ENCODE peak calls at places on chromosome 11, in nine cellular contexts. I is spleen, F is thoracic aorta, Y is psoas muscle, O is foreskin keratinocyte, S is body of pancreas, M is testis, L is heart left ventricle, U is IMR-90. K is an unnamed sample. For H3K4me1, the result is how much of the 10 kb centered on the place peaks cover.

GRCh38 chr11:61815790-61816735 is 740 bp downstream of the FADS1 start:
- DNase-seq in I (peak), F (peak), Y (peak), O (peak), S (peak), M (peak), L (peak), U (peak), K (peak)

GRCh38 chr11:39458481-39458880 is 2001.0 kb downstream of the LRRC4C start:
- DNase-seq in I (no peak), F (no peak), Y (no peak), O (no peak), S (no peak), M (no peak), L (no peak), U (no peak), K (no peak)

GRCh38 chr11:45110562-45110961 is 35.9 kb upstream of the PRDM11 start:
- DNase-seq in I (no peak), F (no peak), Y (no peak), O (peak), S (peak), M (peak), L (peak), U (peak), K (peak)

GRCh38 chr11:69691449-69691848 is 12.4 kb downstream of the FGF19 start:
- DNase-seq in I (peak), F (no peak), Y (no peak), O (peak), S (no peak), M (no peak), L (no peak), U (peak), K (no peak)

GRCh38 chr11:111627591-111627990 is 25.3 kb downstream of the SIK2 start:
- DNase-seq in I (no peak), F (no peak), Y (no peak), O (no peak), S (no peak), M (no peak), L (no peak), U (no peak), K (no peak)

GRCh38 chr11:116144387-116144958 is 628.3 kb downstream of the BUD13 start:
- DNase-seq in I (no peak), F (no peak), Y (no peak), O (no peak), S (no peak), M (no peak), L (no peak), U (no peak), K (peak)

GRCh38 chr11:73268671-73269271 is 3.4 kb upstream of the P2RY6 start:
- DNase-seq in I (no peak), F (no peak), Y (no peak), O (no peak), S (no peak), M (no peak), L (peak), U (no peak), K (peak)

GRCh38 chr11:15629690-15630321 is 515.1 kb downstream of the INSC start:
- DNase-seq in I (no peak), F (no peak), Y (no peak), O (peak), S (peak), M (peak), L (no peak), U (no peak), K (peak)

GRCh38 chr11:19816040-19816439 is 103.4 kb downstream of the NAV2 start:
- DNase-seq in I (no peak), F (peak), Y (no peak), O (no peak), S (peak), M (no peak), L (no peak), U (no peak), K (peak)

GRCh38 chr11:3855808-3856491 is 486 bp downstream of the STIM1 start:
- DNase-seq in I (peak), F (no peak), Y (peak), O (peak), S (no peak), M (peak), L (no peak), U (no peak), K (peak)

GRCh38 chr11:3857628-3858027 is 2.2 kb downstream of the STIM1 start:
- DNase-seq in I (no peak), F (no peak), Y (no peak), O (no peak), S (no peak), M (no peak), L (no peak), U (no peak), K (no peak)

GRCh38 chr11:3854977-3855807 is at the start of gene STIM1:
- DNase-seq in I (peak), F (peak), Y (peak), O (peak), S (peak), M (peak), L (peak), U (peak), K (peak)

GRCh38 chr11:3854660-3854976 is 846 bp upstream of the STIM1 start:
- DNase-seq in I (no peak), F (no peak), Y (no peak), O (peak), S (no peak), M (no peak), L (no peak), U (no peak), K (no peak)

GRCh38 chr11:3856856-3857553 is 1.5 kb downstream of the STIM1 start:
- DNase-seq in I (no peak), F (no peak), Y (no peak), O (no peak), S (no peak), M (no peak), L (no peak), U (no peak), K (no peak)
- H3K4me1 ChIP-seq in I (half or more), F (half or more), Y (half or more), O (under half), S (half or more), M (half or more), L (half or more), U (under half), K (under half)

DNA sequence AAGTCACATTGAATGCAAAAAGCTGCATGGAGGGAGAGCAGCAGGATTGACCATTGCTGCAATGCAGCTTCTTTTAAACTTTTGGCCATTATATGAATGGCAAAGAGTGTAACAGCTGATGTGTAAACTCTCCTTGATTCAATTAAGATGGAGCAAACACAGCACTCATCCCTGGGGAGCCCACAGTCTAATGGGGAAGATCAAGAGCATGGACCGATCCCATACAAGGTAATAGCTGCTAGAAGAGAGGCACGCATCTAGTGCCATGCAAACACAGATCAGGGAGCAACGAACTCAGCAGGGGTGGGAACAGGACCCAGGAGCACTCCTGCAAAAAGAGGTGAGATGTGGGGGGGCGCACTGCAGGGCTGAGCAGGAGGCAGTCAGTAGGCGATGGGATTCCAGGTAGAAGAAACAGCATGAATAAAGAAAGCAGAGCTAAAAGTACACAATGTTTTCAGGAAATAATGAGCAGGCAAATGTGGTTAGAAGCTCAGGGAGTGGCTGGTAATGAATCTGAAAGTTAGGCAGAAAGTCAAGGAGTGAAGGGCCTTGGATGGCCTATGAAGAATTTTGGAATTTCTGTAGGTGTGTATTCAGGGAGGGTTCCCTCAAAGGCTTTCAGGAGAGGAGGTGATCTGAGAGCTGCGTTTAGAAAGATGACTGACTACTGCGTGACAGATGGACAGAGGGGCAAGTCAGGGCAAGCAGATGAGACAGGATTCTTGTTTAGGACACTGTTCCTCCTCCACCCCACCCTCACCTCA is 17.2 kb upstream of the BMAL1 start:
- DNase-seq in I (no peak), F (no peak), Y (no peak), O (peak), S (no peak), M (no peak), L (no peak), U (no peak), K (peak)
- H3K27ac ChIP-seq in I (peak), F (no peak), Y (peak), O (peak), S (no peak), M (no peak), L (peak), U (peak), K (no peak)

GRCh38 chr11:118060879-118061278 is 16.0 kb upstream of the TMPRSS4 start:
- DNase-seq in I (no peak), F (no peak), Y (peak), O (no peak), S (no peak), M (no peak), L (peak), U (no peak), K (peak)

GRCh38 chr11:118058311-118059230 is 18.3 kb upstream of the TMPRSS4 start:
- DNase-seq in I (peak), F (no peak), Y (no peak), O (no peak), S (no peak), M (no peak), L (no peak), U (no peak), K (peak)

GRCh38 chr11:118060081-118060661 is 16.7 kb upstream of the TMPRSS4 start:
- DNase-seq in I (no peak), F (no peak), Y (no peak), O (no peak), S (no peak), M (no peak), L (no peak), U (no peak), K (peak)

GRCh38 chr11:118057424-118058145 is 19.3 kb upstream of the TMPRSS4 start:
- DNase-seq in I (no peak), F (no peak), Y (no peak), O (no peak), S (no peak), M (no peak), L (no peak), U (no peak), K (peak)

DNA sequence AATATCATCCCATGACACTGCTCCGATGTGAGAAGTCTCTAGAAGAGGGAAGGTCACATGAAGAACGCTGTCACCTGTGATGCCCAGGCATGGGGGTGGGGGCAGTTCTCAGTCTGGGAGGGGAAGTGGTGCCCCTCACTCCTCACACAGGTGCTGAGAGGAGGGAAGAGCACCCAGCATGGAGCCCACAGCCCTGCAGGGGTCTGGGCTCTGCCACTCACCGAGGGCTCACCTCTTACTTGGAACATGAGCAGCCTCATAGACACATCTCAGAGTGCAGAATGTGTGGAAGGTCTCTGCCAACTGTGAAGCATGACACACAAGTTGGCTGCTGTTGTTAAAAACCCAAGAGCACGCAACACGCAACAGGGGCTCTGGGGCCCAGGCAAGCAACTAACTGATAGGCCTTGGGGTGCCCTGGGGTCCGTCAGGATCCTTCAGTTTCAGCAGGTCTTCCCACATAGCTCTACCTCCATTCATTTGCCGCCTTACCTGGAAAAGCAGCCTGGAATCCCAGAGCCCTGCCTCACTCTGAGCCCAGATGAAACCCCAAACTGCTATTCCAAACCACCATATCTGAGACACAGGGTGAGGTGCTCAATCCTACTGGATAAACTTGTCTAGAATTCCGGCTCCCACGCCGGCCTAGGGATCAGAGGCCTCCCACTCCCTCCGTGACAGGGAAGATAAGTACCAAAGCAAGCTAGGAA is 17.5 kb upstream of the TMPRSS4 start:
- DNase-seq in I (no peak), F (no peak), Y (no peak), O (no peak), S (no peak), M (no peak), L (peak), U (no peak), K (peak)
- TF ChIP-seq CTCF in I (no peak), F (no peak), Y (no peak), O (no peak), S (no peak), M (no peak), L (no peak), U (no peak), K (no peak)

DNA sequence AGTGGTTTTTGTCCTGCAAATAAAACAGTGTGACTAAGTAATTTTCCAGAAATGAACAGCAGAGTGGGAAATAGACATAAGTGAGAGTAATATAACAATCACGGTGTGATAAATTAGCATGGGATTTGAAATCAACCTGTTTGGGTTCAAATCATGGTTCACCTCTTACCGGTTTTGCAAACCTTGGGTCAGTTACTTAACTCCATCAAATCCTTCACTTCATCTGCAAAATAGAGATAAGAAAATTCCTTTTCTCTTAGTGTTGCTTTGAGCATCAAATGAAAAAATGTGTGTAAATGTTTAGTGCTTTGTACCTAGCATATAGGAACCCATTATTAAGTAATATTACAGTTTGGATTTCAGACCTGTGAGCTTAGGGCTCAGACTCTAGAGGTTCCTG is 152.2 kb downstream of the TEAD1 start:
- DNase-seq in I (no peak), F (no peak), Y (no peak), O (no peak), S (no peak), M (no peak), L (no peak), U (no peak), K (no peak)
- H3K4me1 ChIP-seq in I (under half), F (under half), Y (half or more), O (under half), S (half or more), M (under half), L (under half), U (under half), K (under half)

GRCh38 chr11:119764108-119764874 is 35.3 kb upstream of the NECTIN1 start:
- DNase-seq in I (peak), F (no peak), Y (peak), O (no peak), S (peak), M (peak), L (peak), U (peak), K (peak)
- H3K27ac ChIP-seq in I (no peak), F (no peak), Y (no peak), O (no peak), S (no peak), M (peak), L (no peak), U (no peak), K (no peak)

DNA sequence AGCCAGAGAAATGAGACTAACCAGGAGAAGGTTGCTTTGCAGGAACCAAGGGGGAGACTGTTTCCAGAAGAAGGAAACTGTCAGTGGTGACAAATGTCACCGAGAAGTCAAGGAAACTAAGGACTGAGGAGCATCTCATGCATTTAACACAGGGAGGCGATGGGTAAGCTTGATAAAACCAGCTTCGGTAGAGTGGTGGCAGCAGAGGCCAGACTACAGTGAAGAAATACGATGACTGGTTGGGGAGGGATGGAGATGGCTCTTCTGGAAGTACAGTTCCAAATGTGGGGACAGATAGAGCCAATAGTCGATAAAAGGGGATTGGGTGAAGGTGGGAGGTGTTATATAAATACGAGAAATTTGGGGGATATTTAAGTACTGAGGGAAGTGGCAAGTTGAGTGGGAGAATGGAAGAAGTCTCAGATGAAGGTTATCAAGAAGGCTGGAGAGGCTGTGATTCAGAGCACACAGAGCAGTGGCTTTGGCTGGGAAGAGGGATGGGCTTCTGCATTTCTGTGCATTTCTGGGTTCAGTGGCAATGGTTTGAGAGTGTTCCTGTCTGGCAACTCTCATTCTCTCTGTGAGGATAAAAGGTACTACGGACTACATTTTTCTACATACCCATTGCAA is 29.2 kb downstream of the SC5D start:
- DNase-seq in I (no peak), F (no peak), Y (no peak), O (peak), S (no peak), M (peak), L (no peak), U (peak), K (peak)
- TF ChIP-seq CTCF in I (peak), F (peak), Y (peak), O (peak), S (peak), M (peak), L (peak), U (no peak), K (peak)

DNA sequence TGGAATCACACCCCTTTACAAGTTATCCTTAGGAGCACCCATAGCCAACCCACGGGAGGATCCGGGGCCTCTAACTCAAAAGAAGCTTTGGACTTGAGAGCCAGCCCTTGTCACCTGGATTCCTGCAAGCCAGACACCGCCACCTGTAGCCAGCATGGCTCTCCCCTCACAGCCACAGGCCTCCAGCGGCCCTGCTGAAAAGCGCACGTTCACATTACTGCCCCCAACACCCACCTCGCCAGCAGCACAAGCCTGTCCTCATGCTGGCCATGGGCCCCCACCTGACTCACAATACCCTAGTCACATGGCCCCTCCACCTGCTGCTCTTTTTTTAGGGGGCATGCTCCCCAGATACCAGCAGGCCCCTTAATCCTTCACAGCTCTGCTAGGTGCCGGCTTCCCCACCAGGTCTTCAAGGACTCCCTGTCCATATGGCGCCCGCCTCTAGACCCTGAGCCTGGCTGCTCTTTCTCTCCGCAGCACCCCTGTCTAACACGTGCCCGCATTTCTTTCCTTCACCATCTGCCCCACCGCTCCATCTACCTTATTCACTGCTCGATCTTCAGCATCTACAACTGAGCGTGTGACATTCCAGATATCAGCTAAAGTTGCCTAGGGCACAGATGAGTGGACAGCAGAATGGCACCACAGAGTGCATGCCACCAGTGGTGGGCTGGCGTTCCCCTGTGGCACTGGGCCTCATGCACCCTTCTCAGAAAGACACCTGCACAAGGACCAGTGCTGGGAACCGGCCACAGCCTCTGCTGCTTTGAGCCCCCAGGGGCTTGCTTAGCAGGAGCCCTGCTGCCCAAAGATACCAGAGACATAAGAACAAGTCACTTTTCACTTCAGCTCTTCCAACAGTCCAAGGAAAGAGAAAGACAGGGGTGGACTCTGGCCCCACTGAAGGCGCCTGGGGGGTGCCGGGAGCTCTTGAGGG is 6.6 kb downstream of the CARS1 start:
- DNase-seq in I (peak), F (no peak), Y (no peak), O (no peak), S (no peak), M (no peak), L (no peak), U (no peak), K (no peak)
- H3K4me1 ChIP-seq in I (half or more), F (under half), Y (half or more), O (under half), S (under half), M (under half), L (under half), U (under half), K (under half)

K was measured in endodermal cell.